ENCODE peak calls at places on chromosomes 1 and 21, in eight cellular contexts. X, L, Z, A, K, O, T and P are unnamed samples.

GRCh38 chr1:206563367-206563953 is 48.8 kb downstream of the EIF2D start:
- DNase-seq in X (no peak), L (no peak), Z (no peak), A (no peak), K (no peak), O (no peak), T (no peak), P (no peak)

GRCh38 chr21:46117586-46118304 is 19.8 kb downstream of the COL6A2 start:
- DNase-seq in X (no peak), L (no peak), Z (no peak), A (no peak), K (peak; percentile 14), O (peak; percentile 20), T (peak; percentile 6), P (no peak)

GRCh38 chr1:25675729-25676476 is 59.3 kb downstream of the MAN1C1 start:
- DNase-seq in X (peak; percentile 89), L (no peak), Z (no peak), A (no peak), K (no peak), O (no peak), T (no peak), P (no peak)

GRCh38 chr1:205936316-205936715 is 6.9 kb downstream of the SLC26A9 start:
- DNase-seq in X (no peak), L (no peak), Z (no peak), A (no peak), K (no peak), O (no peak), T (no peak), P (no peak)

GRCh38 chr1:42302034-42302433 is 33.0 kb downstream of the FOXJ3 start:
- DNase-seq in X (no peak), L (no peak), Z (no peak), A (no peak), K (no peak), O (no peak), T (no peak), P (no peak)

GRCh38 chr1:246324711-246325110 is 182.4 kb downstream of the SMYD3 start:
- DNase-seq in X (no peak), L (no peak), Z (no peak), A (no peak), K (peak; percentile 58), O (no peak), T (no peak), P (no peak)

GRCh38 chr21:23686737-23687136 is 1920.5 kb downstream of the MRPL39 start:
- DNase-seq in X (no peak), L (no peak), Z (no peak), A (no peak), K (no peak), O (no peak), T (no peak), P (no peak)

GRCh38 chr1:77288275-77288674 is 6.5 kb downstream of the AK5 start:
- DNase-seq in X (no peak), L (no peak), Z (peak; percentile 71), A (no peak), K (no peak), O (no peak), T (no peak), P (no peak)

GRCh38 chr1:207112907-207113306 is 8.9 kb downstream of the C4BPA start:
- DNase-seq in X (no peak), L (no peak), Z (no peak), A (no peak), K (no peak), O (no peak), T (no peak), P (no peak)

GRCh38 chr1:34122080-34122479 is 43.0 kb downstream of the CSMD2 start:
- DNase-seq in X (no peak), L (no peak), Z (no peak), A (no peak), K (no peak), O (no peak), T (no peak), P (no peak)

GRCh38 chr21:26887241-26887640 is 42.0 kb upstream of the ADAMTS1 start:
- DNase-seq in X (no peak), L (no peak), Z (no peak), A (no peak), K (no peak), O (no peak), T (no peak), P (no peak)

GRCh38 chr1:232884262-232884661 is 66.1 kb upstream of the NTPCR start:
- DNase-seq in X (no peak), L (no peak), Z (no peak), A (no peak), K (no peak), O (no peak), T (no peak), P (no peak)

GRCh38 chr1:235783148-235783776 is 83.4 kb downstream of the LYST start:
- DNase-seq in X (no peak), L (peak; percentile 31), Z (peak; percentile 52), A (no peak), K (no peak), O (no peak), T (no peak), P (no peak)

GRCh38 chr1:90835661-90836344 is 118.7 kb upstream of the BARHL2 start:
- DNase-seq in X (no peak), L (no peak), Z (no peak), A (no peak), K (peak; percentile 67), O (no peak), T (peak; percentile 11), P (no peak)

GRCh38 chr1:98205291-98206017 is 284.6 kb upstream of the DPYD start:
- DNase-seq in X (no peak), L (no peak), Z (no peak), A (no peak), K (no peak), O (no peak), T (no peak), P (no peak)

GRCh38 chr1:212979340-212980122 is 29.2 kb downstream of the VASH2 start:
- DNase-seq in X (no peak), L (no peak), Z (no peak), A (no peak), K (peak; percentile 23), O (no peak), T (no peak), P (no peak)

GRCh38 chr1:37691497-37692077 is 729 bp upstream of the CDCA8 start:
- DNase-seq in X (peak; percentile 33), L (peak; percentile 50), Z (peak; percentile 37), A (no peak), K (peak; percentile 41), O (peak; percentile 54), T (peak; percentile 47), P (peak; percentile 68)

GRCh38 chr1:101165514-101165913 is 71.3 kb upstream of the S1PR1 start:
- DNase-seq in X (no peak), L (no peak), Z (no peak), A (no peak), K (no peak), O (no peak), T (no peak), P (no peak)

GRCh38 chr1:187621961-187622360 is 793.2 kb downstream of the PLA2G4A start:
- DNase-seq in X (no peak), L (no peak), Z (peak; percentile 10), A (no peak), K (no peak), O (no peak), T (no peak), P (no peak)

GRCh38 chr1:87965193-87965592 is 636.5 kb downstream of the LMO4 start:
- DNase-seq in X (no peak), L (no peak), Z (no peak), A (no peak), K (no peak), O (no peak), T (no peak), P (no peak)

GRCh38 chr1:87973901-87974300 is 645.2 kb downstream of the LMO4 start:
- DNase-seq in X (no peak), L (no peak), Z (no peak), A (no peak), K (no peak), O (no peak), T (no peak), P (no peak)

GRCh38 chr1:87968259-87968955 is 639.7 kb downstream of the LMO4 start:
- DNase-seq in X (no peak), L (peak; percentile 61), Z (peak; percentile 96), A (peak; percentile 54), K (peak; percentile 40), O (peak; percentile 59), T (no peak), P (no peak)

GRCh38 chr1:87972818-87973217 is 644.1 kb downstream of the LMO4 start:
- DNase-seq in X (no peak), L (no peak), Z (no peak), A (no peak), K (no peak), O (no peak), T (no peak), P (no peak)

DNA sequence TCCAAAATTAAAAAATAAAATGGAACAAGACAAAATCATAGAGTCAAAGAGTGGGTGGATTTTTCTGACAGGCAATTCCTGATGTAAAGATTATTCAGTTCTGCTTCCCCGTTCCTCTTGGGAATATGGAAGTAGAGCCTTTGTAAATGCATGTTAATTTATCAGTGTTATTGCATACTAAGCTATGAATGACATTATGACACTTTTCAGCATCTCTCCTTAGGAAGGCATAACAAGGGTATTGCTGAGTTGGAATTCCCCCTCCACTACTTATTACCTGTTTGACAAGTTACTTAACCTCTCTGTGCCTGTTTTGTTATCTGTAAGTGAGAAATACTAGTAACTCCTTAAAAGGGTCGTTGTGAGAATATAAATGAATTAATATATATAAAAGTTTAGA is 640.4 kb downstream of the LMO4 start:
- DNase-seq in X (no peak), L (no peak), Z (no peak), A (no peak), K (no peak), O (no peak), T (no peak), P (no peak)
- TF ChIP-seq CTCF in X (no peak), L (no peak), Z (no peak), A (no peak), K (no peak), O (no peak), T (no peak), P (no peak)

GRCh38 chr1:174218983-174219382 is 59.7 kb downstream of the RABGAP1L start:
- DNase-seq in X (no peak), L (no peak), Z (no peak), A (no peak), K (no peak), O (no peak), T (no peak), P (no peak)
- H3K27ac ChIP-seq in X (no peak overlapping the region), L (no peak overlapping the region), Z (no peak overlapping the region), A (no peak overlapping the region), K (no peak overlapping the region), O (no peak overlapping the region), T (no peak overlapping the region), P (no peak overlapping the region)

DNA sequence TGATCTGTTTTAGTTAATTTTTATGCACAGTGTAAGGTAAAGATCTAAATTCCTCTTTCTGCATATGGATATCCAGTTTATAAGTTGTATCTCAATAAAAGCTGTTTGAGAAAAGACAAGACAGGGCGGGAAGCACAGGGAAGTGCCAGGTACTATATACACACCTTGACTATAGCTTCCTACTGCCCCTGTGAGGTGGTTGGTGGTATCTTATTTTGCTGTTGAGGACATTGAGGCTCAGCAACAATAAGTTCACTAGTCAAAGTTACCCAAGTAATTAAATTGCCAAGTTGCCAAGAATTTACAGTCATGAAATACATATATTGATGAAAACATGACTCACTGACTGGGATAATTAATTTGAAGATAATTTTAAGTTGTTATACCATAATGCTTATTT is 109.1 kb downstream of the CD247 start:
- DNase-seq in X (no peak), L (no peak), Z (no peak), A (no peak), K (no peak), O (no peak), T (no peak), P (no peak)
- H3K4me1 ChIP-seq in X (no peaks in the 10 kb centered on the region), L (no peaks in the 10 kb centered on the region), Z (peaks cover 4% of the 10 kb centered on the region), A (no peaks in the 10 kb centered on the region), K (no peaks in the 10 kb centered on the region), O (no peaks in the 10 kb centered on the region), T (peaks cover 3% of the 10 kb centered on the region), P (no peaks in the 10 kb centered on the region)

GRCh38 chr1:84887261-84887934 is 5.6 kb downstream of the LPAR3 start:
- DNase-seq in X (no peak), L (no peak), Z (no peak), A (no peak), K (no peak), O (no peak), T (no peak), P (no peak)
- TF ChIP-seq CTCF in X (no peak), L (no peak), Z (no peak), A (no peak), K (no peak), O (no peak), T (no peak), P (no peak)